ENCODE peak calls at places on chromosome 1, in six cellular contexts. G is right atrium auricular region, Y is esophagus muscularis mucosa, T is A549, H is SK-N-SH, O is upper lobe of right lung. N is an unnamed sample.

GRCh38 chr1:22814176-22815042 is 103.8 kb downstream of the EPHB2 start:
- DNase-seq in T (no peak), O (peak), H (peak), Y (no peak), G (no peak), N (no peak)

GRCh38 chr1:205480349-205481278 is 23.9 kb upstream of the CDK18 start:
- DNase-seq in Y (no peak), G (no peak), O (no peak), T (no peak), H (no peak), N (no peak)

GRCh38 chr1:153805042-153805745 is 30.0 kb downstream of the SLC27A3 start:
- DNase-seq in G (peak), O (peak), Y (no peak), H (no peak), T (peak), N (peak)

GRCh38 chr1:219271914-219272545 is 98.4 kb downstream of the LYPLAL1 start:
- DNase-seq in O (no peak), Y (no peak), T (no peak), G (no peak), H (peak), N (no peak)

GRCh38 chr1:173038875-173039554 is 11.7 kb downstream of the TNFSF18 start:
- DNase-seq in H (no peak), G (no peak), Y (no peak), O (no peak), T (no peak), N (no peak)

GRCh38 chr1:184838374-184838995 is 83.8 kb upstream of the EDEM3 start:
- DNase-seq in O (no peak), T (peak), H (peak), Y (peak), G (peak), N (peak)

GRCh38 chr1:195956845-195957244 is 651.4 kb downstream of the KCNT2 start:
- DNase-seq in Y (no peak), T (no peak), O (no peak), H (no peak), G (no peak), N (no peak)

GRCh38 chr1:43962324-43962723 is 7.5 kb upstream of the DPH2 start:
- DNase-seq in H (no peak), G (no peak), Y (no peak), T (no peak), O (no peak), N (no peak)

GRCh38 chr1:106768077-106768476 is 288.4 kb upstream of the PRMT6 start:
- DNase-seq in G (no peak), T (no peak), Y (no peak), O (no peak), H (no peak), N (no peak)

GRCh38 chr1:29583727-29584126 is 347.4 kb downstream of the PTPRU start:
- DNase-seq in H (no peak), T (no peak), G (no peak), Y (no peak), O (no peak), N (peak)

GRCh38 chr1:226457307-226457712 is 49.4 kb upstream of the PARP1 start:
- DNase-seq in G (no peak), H (no peak), O (no peak), T (no peak), Y (no peak), N (no peak)

GRCh38 chr1:28594661-28595411 is 2.8 kb downstream of the RAB42 start:
- DNase-seq in T (no peak), Y (no peak), O (no peak), H (no peak), G (no peak), N (peak)

GRCh38 chr1:47424336-47424982 is 8.4 kb downstream of the FOXE3 start:
- DNase-seq in Y (no peak), H (peak), T (peak), G (no peak), O (no peak), N (peak)

GRCh38 chr1:43934279-43934985 is 831 bp downstream of the ARTN start:
- DNase-seq in H (peak), G (no peak), O (peak), Y (no peak), T (peak), N (peak)

GRCh38 chr1:68624233-68624632 is 127.4 kb upstream of the DEPDC1 start:
- DNase-seq in G (no peak), T (peak), Y (no peak), O (no peak), H (no peak), N (peak)

GRCh38 chr1:2016123-2016522 is 3.0 kb upstream of the GABRD start:
- DNase-seq in H (no peak), G (no peak), Y (no peak), O (no peak), T (no peak), N (no peak)

GRCh38 chr1:183753464-183753891 is 51.4 kb upstream of the RGL1 start:
- DNase-seq in T (no peak), Y (no peak), H (no peak), O (no peak), G (no peak), N (no peak)

GRCh38 chr1:101309334-101310221 is 72.8 kb downstream of the S1PR1 start:
- DNase-seq in G (no peak), O (peak), T (peak), H (peak), Y (no peak), N (peak)

GRCh38 chr1:201703646-201704438 is 125.1 kb upstream of the IPO9 start:
- DNase-seq in G (peak), Y (no peak), H (peak), T (peak), O (peak), N (peak)

GRCh38 chr1:2908561-2908960 is 107.1 kb upstream of the TTC34 start:
- DNase-seq in O (no peak), G (no peak), H (no peak), Y (no peak), T (no peak), N (no peak)

GRCh38 chr1:26318338-26319064 is 743 bp downstream of the CD52 start:
- DNase-seq in T (no peak), O (peak), H (no peak), Y (no peak), G (peak), N (no peak)

GRCh38 chr1:219568728-219569127 is 44.2 kb downstream of the ZC3H11B start:
- DNase-seq in O (no peak), H (no peak), T (no peak), Y (no peak), G (no peak), N (no peak)

GRCh38 chr1:174880171-174880570 is 119.6 kb upstream of the CACYBP start:
- DNase-seq in T (no peak), Y (no peak), G (no peak), O (no peak), H (no peak), N (no peak)

GRCh38 chr1:174883361-174883760 is 116.4 kb upstream of the CACYBP start:
- DNase-seq in T (no peak), O (no peak), G (no peak), Y (no peak), H (no peak), N (peak)

GRCh38 chr1:174884001-174884400 is 115.7 kb upstream of the CACYBP start:
- DNase-seq in O (no peak), Y (no peak), H (no peak), T (no peak), G (no peak), N (no peak)
- H3K27ac ChIP-seq in O (no peak), Y (no peak), H (no peak), T (no peak), G (no peak), N (no peak)

GRCh38 chr1:72186733-72187307 is 95.5 kb downstream of the NEGR1 start:
- DNase-seq in H (peak), Y (no peak), T (no peak), O (no peak), G (no peak), N (peak)
- TF ChIP-seq CTCF in H (peak), Y (peak), T (no peak), O (peak), G (peak), N (peak)

GRCh38 chr1:234996245-234996757 is 132.3 kb downstream of the TOMM20 start:
- DNase-seq in Y (no peak), H (no peak), O (no peak), T (no peak), G (no peak), N (no peak)
- H3K27ac ChIP-seq in Y (peak), H (peak), O (no peak), T (peak), G (peak), N (no peak)

GRCh38 chr1:52365091-52365745 is 787 bp downstream of the CC2D1B start:
- DNase-seq in Y (no peak), T (peak), H (peak), O (peak), G (peak), N (peak)

GRCh38 chr1:52367272-52367671 is 1.3 kb upstream of the CC2D1B start:
- DNase-seq in Y (no peak), H (no peak), T (no peak), O (no peak), G (no peak), N (no peak)

GRCh38 chr1:52366517-52366827 is 467 bp upstream of the CC2D1B start:
- DNase-seq in G (no peak), T (no peak), Y (no peak), H (no peak), O (no peak), N (no peak)

GRCh38 chr1:52365746-52366516 is at the start of gene CC2D1B:
- DNase-seq in O (peak), G (peak), Y (peak), H (peak), T (peak), N (peak)

GRCh38 chr1:52364235-52364839 is 1.7 kb downstream of the CC2D1B start:
- DNase-seq in G (no peak), O (no peak), T (no peak), Y (no peak), H (peak), N (no peak)
- TF ChIP-seq CTCF in G (no peak), O (no peak), T (no peak), Y (no peak), H (no peak), N (no peak)

GRCh38 chr1:92924501-92924900 is 36.8 kb downstream of the DIPK1A start:
- DNase-seq in O (no peak), Y (no peak), H (no peak), G (no peak), T (no peak), N (no peak)
- H3K27ac ChIP-seq in O (no peak), Y (no peak), H (no peak), G (no peak), T (peak), N (no peak)

DNA sequence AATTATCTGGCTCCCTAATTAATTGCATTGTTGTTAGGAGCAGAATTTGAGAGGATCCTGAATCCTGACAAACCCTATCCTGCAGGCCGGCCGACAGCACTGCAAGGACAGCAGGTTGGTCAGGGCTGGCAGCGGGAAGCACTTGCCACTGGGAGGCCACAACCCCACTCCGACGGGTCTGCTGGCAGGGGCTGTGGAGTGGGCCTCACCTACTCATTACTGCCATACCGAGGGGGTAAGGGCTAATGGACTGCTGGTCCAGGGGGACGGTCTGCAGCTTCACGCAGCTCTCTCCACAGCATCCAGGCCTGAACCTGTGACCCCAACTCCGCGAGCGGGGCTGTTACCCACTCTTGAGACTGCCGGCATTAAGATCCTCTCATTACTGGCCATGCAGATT is 501.4 kb downstream of the OMA1 start:
- DNase-seq in H (no peak), O (no peak), T (no peak), Y (no peak), G (no peak), N (no peak)
- TF ChIP-seq CTCF in H (no peak), O (no peak), T (no peak), Y (no peak), G (no peak), N (no peak)

GRCh38 chr1:235407419-235407818 is 40.2 kb downstream of the TBCE start:
- DNase-seq in G (no peak), Y (no peak), T (no peak), H (no peak), O (no peak), N (no peak)

GRCh38 chr1:235409045-235409820 is 42.0 kb downstream of the TBCE start:
- DNase-seq in T (no peak), Y (no peak), O (no peak), H (no peak), G (no peak), N (no peak)

GRCh38 chr1:235410467-235410866 is 43.2 kb downstream of the TBCE start:
- DNase-seq in H (no peak), G (no peak), Y (no peak), T (no peak), O (no peak), N (no peak)

GRCh38 chr1:235411489-235412486 is 44.6 kb downstream of the TBCE start:
- DNase-seq in T (no peak), H (no peak), Y (no peak), O (no peak), G (no peak), N (no peak)

GRCh38 chr1:235408503-235408960 is 41.3 kb downstream of the TBCE start:
- DNase-seq in G (no peak), H (no peak), T (no peak), O (no peak), Y (no peak), N (no peak)
- H3K27ac ChIP-seq in G (no peak), H (no peak), T (peak), O (no peak), Y (no peak), N (no peak)

DNA sequence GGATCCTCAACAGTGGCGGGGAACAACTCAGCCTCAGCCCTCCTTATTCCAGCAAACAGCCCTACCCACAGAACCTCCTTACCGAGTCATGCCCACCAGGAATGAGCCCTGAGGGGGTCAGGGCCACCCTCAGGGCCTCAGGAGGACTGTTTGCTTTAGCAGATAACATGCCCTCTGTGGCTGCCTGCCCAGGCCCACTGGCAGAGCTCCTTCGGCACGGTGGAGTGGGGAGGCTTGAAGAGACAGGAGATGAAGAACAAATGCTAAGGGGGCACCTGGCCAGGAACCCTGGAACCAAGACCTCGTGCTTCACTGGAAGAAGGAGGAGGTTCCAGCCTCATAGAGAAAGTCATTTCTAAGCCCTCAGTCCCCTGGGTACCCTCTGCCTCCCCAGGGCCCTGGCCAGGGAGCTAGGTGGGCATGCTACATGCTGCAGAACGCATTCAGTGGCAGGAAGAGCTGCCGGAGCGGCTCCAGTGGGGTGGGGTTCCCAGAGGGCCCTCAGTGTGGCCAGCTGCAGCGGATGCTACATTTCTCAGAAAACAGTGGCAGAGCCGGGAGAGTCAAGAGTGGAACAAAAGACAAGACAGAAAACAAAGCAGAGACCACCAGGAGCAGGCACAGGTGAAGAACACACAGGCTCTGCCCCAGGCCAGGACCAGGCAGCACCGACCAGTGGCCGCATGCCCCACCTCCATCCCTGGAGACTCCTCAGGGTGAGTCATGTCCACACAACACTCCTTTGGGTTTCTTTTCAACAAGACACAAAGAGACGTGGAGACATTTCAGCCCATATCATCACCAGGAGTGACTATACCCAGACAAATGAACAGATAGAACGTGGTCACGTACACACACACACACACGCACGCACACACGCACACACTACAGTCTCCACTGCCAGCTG is 39.8 kb downstream of the RIMS3 start:
- DNase-seq in Y (no peak), T (no peak), H (no peak), O (no peak), G (no peak), N (peak)
- TF ChIP-seq CTCF in Y (no peak), T (no peak), H (no peak), O (no peak), G (no peak), N (no peak)

GRCh38 chr1:224429616-224430015 is 5.0 kb downstream of the WDR26 start:
- DNase-seq in Y (no peak), T (no peak), O (no peak), G (no peak), H (no peak), N (no peak)
- H3K27ac ChIP-seq in Y (peak), T (no peak), O (no peak), G (peak), H (peak), N (no peak)

DNA sequence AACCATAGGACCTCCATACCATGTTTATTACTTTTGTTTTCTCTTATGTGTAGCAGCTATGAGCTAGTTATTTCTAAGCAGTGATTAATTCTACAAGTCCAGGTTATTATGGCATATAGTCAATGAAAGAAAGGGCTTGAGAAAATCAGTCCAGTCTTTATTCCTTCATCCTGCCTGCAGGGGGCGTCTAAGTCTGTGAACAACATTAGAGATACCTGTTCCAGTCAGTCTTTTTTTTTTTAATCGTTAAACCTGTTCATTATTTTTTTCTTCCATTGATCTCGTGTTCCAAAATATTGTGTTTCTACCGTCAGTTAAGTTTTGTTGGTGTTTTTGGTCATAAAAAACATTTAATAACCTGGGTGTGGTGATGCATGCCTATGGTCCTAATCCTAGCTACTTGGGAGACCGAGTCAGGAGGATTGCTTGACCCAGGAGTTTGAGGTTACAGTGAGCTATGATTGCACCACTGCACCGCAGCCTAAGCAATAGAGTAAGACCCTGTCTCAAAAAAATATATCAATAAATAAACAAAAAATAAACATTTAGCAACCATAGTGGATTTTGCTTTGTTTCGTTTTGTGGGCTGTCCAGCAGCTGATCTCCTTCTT is 29.4 kb upstream of the CD2 start:
- DNase-seq in T (peak), O (no peak), Y (no peak), H (peak), G (no peak), N (peak)
- TF ChIP-seq CTCF in T (peak), O (peak), Y (peak), H (peak), G (peak), N (peak)